ENCODE peak calls at places on chromosomes 16 and 17, in five cellular contexts. One of them, this sample, is unnamed. For H3K36me3, the result is how much of the 10 kb centered on the place peaks cover.

GRCh38 chr17:80877095-80877828 is 114.4 kb upstream of the CHMP6 start:
- DNase-seq in testis: no peak
- DNase-seq in transverse colon: peak
- DNase-seq in HepG2: no peak
- DNase-seq in tibial nerve: no peak
- DNase-seq in this sample: no peak

GRCh38 chr17:4326608-4327007 is 39.9 kb downstream of the UBE2G1 start:
- DNase-seq in testis: no peak
- DNase-seq in transverse colon: no peak
- DNase-seq in HepG2: no peak
- DNase-seq in tibial nerve: no peak
- DNase-seq in this sample: no peak

GRCh38 chr17:3915642-3916012 is 638 bp downstream of the P2RX1 start:
- DNase-seq in testis: no peak
- DNase-seq in transverse colon: no peak
- DNase-seq in HepG2: no peak
- DNase-seq in tibial nerve: no peak
- DNase-seq in this sample: no peak

GRCh38 chr16:19088341-19088916 is 21.0 kb downstream of the COQ7 start:
- DNase-seq in testis: no peak
- DNase-seq in transverse colon: no peak
- DNase-seq in HepG2: no peak
- DNase-seq in tibial nerve: no peak
- DNase-seq in this sample: no peak

GRCh38 chr17:35708149-35708548 is 23.3 kb upstream of the RASL10B start:
- DNase-seq in testis: no peak
- DNase-seq in transverse colon: no peak
- DNase-seq in HepG2: no peak
- DNase-seq in tibial nerve: no peak
- DNase-seq in this sample: no peak

GRCh38 chr17:42112552-42113176 is at the start of gene DHX58:
- DNase-seq in testis: peak
- DNase-seq in transverse colon: peak
- DNase-seq in HepG2: peak
- DNase-seq in tibial nerve: peak
- DNase-seq in this sample: no peak

GRCh38 chr17:66348605-66349165 is 46.3 kb downstream of the PRKCA start:
- DNase-seq in testis: no peak
- DNase-seq in transverse colon: peak
- DNase-seq in HepG2: peak
- DNase-seq in tibial nerve: no peak
- DNase-seq in this sample: peak

GRCh38 chr16:24915576-24915975 is 69.8 kb downstream of the SLC5A11 start:
- DNase-seq in testis: no peak
- DNase-seq in transverse colon: no peak
- DNase-seq in HepG2: no peak
- DNase-seq in tibial nerve: no peak
- DNase-seq in this sample: no peak

GRCh38 chr16:12583237-12583897 is 220.3 kb downstream of the CPPED1 start:
- DNase-seq in testis: no peak
- DNase-seq in transverse colon: no peak
- DNase-seq in HepG2: no peak
- DNase-seq in tibial nerve: no peak
- DNase-seq in this sample: no peak

GRCh38 chr16:85696761-85697160 is 8.0 kb upstream of the GINS2 start:
- DNase-seq in testis: no peak
- DNase-seq in transverse colon: no peak
- DNase-seq in HepG2: no peak
- DNase-seq in tibial nerve: no peak
- DNase-seq in this sample: no peak

GRCh38 chr17:57295526-57296023 is 39.3 kb downstream of the MSI2 start:
- DNase-seq in testis: no peak
- DNase-seq in transverse colon: no peak
- DNase-seq in HepG2: no peak
- DNase-seq in tibial nerve: no peak
- DNase-seq in this sample: peak

GRCh38 chr17:81959362-81960129 is 1.4 kb downstream of the NOTUM start:
- DNase-seq in testis: peak
- DNase-seq in transverse colon: peak
- DNase-seq in HepG2: peak
- DNase-seq in tibial nerve: peak
- DNase-seq in this sample: no peak

GRCh38 chr17:76995352-76996105 is 127.3 kb downstream of the MGAT5B start:
- DNase-seq in testis: no peak
- DNase-seq in transverse colon: no peak
- DNase-seq in HepG2: peak
- DNase-seq in tibial nerve: no peak
- DNase-seq in this sample: no peak

GRCh38 chr16:54873081-54873480 is 57.6 kb upstream of the IRX5 start:
- DNase-seq in testis: no peak
- DNase-seq in transverse colon: no peak
- DNase-seq in HepG2: no peak
- DNase-seq in tibial nerve: no peak
- DNase-seq in this sample: no peak

GRCh38 chr16:85416267-85417109 is 196.6 kb upstream of the GSE1 start:
- DNase-seq in testis: peak
- DNase-seq in transverse colon: peak
- DNase-seq in HepG2: peak
- DNase-seq in tibial nerve: no peak
- DNase-seq in this sample: peak

GRCh38 chr17:4043862-4044261 is 79.6 kb upstream of the ATP2A3 start:
- DNase-seq in testis: no peak
- DNase-seq in transverse colon: peak
- DNase-seq in HepG2: no peak
- DNase-seq in tibial nerve: no peak
- DNase-seq in this sample: no peak

GRCh38 chr17:61542027-61542426 is 49.0 kb downstream of the NACA2 start:
- DNase-seq in testis: no peak
- DNase-seq in transverse colon: no peak
- DNase-seq in HepG2: no peak
- DNase-seq in tibial nerve: no peak
- DNase-seq in this sample: no peak

GRCh38 chr17:12545877-12546513 is 119.7 kb upstream of the MYOCD start:
- DNase-seq in testis: peak
- DNase-seq in transverse colon: peak
- DNase-seq in HepG2: peak
- DNase-seq in tibial nerve: peak
- DNase-seq in this sample: peak

GRCh38 chr16:48366165-48367093 is 18.8 kb downstream of the SIAH1 start:
- DNase-seq in testis: no peak
- DNase-seq in transverse colon: peak
- DNase-seq in HepG2: peak
- DNase-seq in tibial nerve: peak
- DNase-seq in this sample: peak

GRCh38 chr17:76492989-76493501 is 8.2 kb downstream of the RHBDF2 start:
- DNase-seq in testis: peak
- DNase-seq in transverse colon: peak
- DNase-seq in HepG2: no peak
- DNase-seq in tibial nerve: peak
- DNase-seq in this sample: no peak

GRCh38 chr17:74453665-74454196 is 12.7 kb upstream of the CD300A start:
- DNase-seq in testis: peak
- DNase-seq in transverse colon: no peak
- DNase-seq in HepG2: no peak
- DNase-seq in tibial nerve: no peak
- DNase-seq in this sample: no peak

GRCh38 chr17:50264263-50265113 is 9.8 kb upstream of the TMEM92 start:
- DNase-seq in testis: peak
- DNase-seq in transverse colon: no peak
- DNase-seq in HepG2: no peak
- DNase-seq in tibial nerve: no peak
- DNase-seq in this sample: no peak

GRCh38 chr16:30527635-30528178 is 1.3 kb upstream of the ZNF768 start:
- DNase-seq in testis: no peak
- DNase-seq in transverse colon: peak
- DNase-seq in HepG2: no peak
- DNase-seq in tibial nerve: no peak
- DNase-seq in this sample: no peak

GRCh38 chr16:29862383-29862883 is 593 bp downstream of the CDIPT start:
- DNase-seq in testis: peak
- DNase-seq in transverse colon: peak
- DNase-seq in HepG2: no peak
- DNase-seq in tibial nerve: no peak
- DNase-seq in this sample: no peak

GRCh38 chr17:55605705-55606104 is 94.5 kb upstream of the SMIM36 start:
- DNase-seq in testis: no peak
- DNase-seq in transverse colon: no peak
- DNase-seq in HepG2: no peak
- DNase-seq in tibial nerve: no peak
- DNase-seq in this sample: no peak

GRCh38 chr17:35373984-35374765 is 754 bp upstream of the SLFN11 start:
- DNase-seq in testis: peak
- DNase-seq in transverse colon: peak
- DNase-seq in HepG2: no peak
- DNase-seq in tibial nerve: peak
- DNase-seq in this sample: no peak

GRCh38 chr16:88376835-88377726 is 5.7 kb upstream of the ZNF469 start:
- DNase-seq in testis: peak
- DNase-seq in transverse colon: no peak
- DNase-seq in HepG2: no peak
- DNase-seq in tibial nerve: no peak
- DNase-seq in this sample: no peak

GRCh38 chr17:82385559-82386255 is 14.1 kb downstream of the UTS2R start:
- DNase-seq in testis: no peak
- DNase-seq in transverse colon: no peak
- DNase-seq in HepG2: no peak
- DNase-seq in tibial nerve: no peak
- DNase-seq in this sample: no peak

GRCh38 chr17:6326483-6326882 is 108.4 kb downstream of the AIPL1 start:
- DNase-seq in testis: no peak
- DNase-seq in transverse colon: no peak
- DNase-seq in HepG2: no peak
- DNase-seq in tibial nerve: no peak
- DNase-seq in this sample: no peak
- H3K36me3 ChIP-seq in testis: under half
- H3K36me3 ChIP-seq in transverse colon: under half
- H3K36me3 ChIP-seq in HepG2: under half
- H3K36me3 ChIP-seq in tibial nerve: under half
- H3K36me3 ChIP-seq in this sample: under half

DNA sequence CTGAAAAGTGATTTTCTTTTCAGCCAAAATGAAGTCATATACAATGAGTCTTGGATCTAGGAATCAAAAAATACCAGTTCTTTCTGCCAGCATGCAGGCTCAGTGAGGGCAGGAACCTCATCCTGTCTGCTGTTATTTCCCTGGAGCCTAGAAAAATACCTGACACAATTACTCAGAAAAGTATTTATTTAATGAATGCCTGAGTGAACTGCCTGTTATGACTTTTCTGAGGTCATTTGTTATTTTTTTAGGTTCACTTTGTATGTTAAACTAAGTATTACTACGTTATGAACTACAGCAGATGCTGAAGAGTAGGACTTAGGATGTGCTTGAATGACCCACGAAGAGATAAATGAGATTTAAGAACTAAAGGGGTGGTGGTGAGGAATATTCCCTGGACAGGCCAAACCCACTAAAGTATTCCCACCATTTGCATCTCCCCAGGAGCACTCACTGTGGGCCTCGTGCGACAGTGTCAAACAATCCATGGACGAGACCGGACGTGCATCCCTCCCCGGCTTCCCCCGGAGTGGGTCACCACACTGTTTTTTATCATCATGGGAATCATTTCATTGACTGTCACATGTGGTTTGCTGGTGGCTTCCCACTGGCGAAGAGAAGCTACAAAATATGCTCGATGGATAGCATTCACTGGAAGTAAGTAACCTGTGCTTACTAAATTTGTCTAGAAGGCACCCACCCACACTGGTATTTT is 17.1 kb upstream of the VWA3A start:
- DNase-seq in testis: no peak
- DNase-seq in transverse colon: no peak
- DNase-seq in HepG2: no peak
- DNase-seq in tibial nerve: no peak
- DNase-seq in this sample: no peak
- TF ChIP-seq POLR2A in testis: no peak
- TF ChIP-seq POLR2A in transverse colon: no peak
- TF ChIP-seq POLR2A in HepG2: no peak
- TF ChIP-seq POLR2A in tibial nerve: no peak
- TF ChIP-seq POLR2A in this sample: no peak

GRCh38 chr16:69847643-69848042 is 85.5 kb downstream of the WWP2 start:
- DNase-seq in testis: no peak
- DNase-seq in transverse colon: no peak
- DNase-seq in HepG2: no peak
- DNase-seq in tibial nerve: no peak
- DNase-seq in this sample: no peak

GRCh38 chr16:69845181-69845580 is 83.0 kb downstream of the WWP2 start:
- DNase-seq in testis: no peak
- DNase-seq in transverse colon: no peak
- DNase-seq in HepG2: peak
- DNase-seq in tibial nerve: no peak
- DNase-seq in this sample: no peak

GRCh38 chr16:69840975-69841374 is 78.8 kb downstream of the WWP2 start:
- DNase-seq in testis: no peak
- DNase-seq in transverse colon: peak
- DNase-seq in HepG2: no peak
- DNase-seq in tibial nerve: no peak
- DNase-seq in this sample: no peak

GRCh38 chr16:69848635-69849545 is 86.8 kb downstream of the WWP2 start:
- DNase-seq in testis: peak
- DNase-seq in transverse colon: peak
- DNase-seq in HepG2: no peak
- DNase-seq in tibial nerve: peak
- DNase-seq in this sample: no peak

GRCh38 chr16:69844441-69844840 is 82.3 kb downstream of the WWP2 start:
- DNase-seq in testis: no peak
- DNase-seq in transverse colon: no peak
- DNase-seq in HepG2: no peak
- DNase-seq in tibial nerve: no peak
- DNase-seq in this sample: no peak
- H3K36me3 ChIP-seq in testis: under half
- H3K36me3 ChIP-seq in transverse colon: under half
- H3K36me3 ChIP-seq in HepG2: under half
- H3K36me3 ChIP-seq in tibial nerve: under half
- H3K36me3 ChIP-seq in this sample: under half

DNA sequence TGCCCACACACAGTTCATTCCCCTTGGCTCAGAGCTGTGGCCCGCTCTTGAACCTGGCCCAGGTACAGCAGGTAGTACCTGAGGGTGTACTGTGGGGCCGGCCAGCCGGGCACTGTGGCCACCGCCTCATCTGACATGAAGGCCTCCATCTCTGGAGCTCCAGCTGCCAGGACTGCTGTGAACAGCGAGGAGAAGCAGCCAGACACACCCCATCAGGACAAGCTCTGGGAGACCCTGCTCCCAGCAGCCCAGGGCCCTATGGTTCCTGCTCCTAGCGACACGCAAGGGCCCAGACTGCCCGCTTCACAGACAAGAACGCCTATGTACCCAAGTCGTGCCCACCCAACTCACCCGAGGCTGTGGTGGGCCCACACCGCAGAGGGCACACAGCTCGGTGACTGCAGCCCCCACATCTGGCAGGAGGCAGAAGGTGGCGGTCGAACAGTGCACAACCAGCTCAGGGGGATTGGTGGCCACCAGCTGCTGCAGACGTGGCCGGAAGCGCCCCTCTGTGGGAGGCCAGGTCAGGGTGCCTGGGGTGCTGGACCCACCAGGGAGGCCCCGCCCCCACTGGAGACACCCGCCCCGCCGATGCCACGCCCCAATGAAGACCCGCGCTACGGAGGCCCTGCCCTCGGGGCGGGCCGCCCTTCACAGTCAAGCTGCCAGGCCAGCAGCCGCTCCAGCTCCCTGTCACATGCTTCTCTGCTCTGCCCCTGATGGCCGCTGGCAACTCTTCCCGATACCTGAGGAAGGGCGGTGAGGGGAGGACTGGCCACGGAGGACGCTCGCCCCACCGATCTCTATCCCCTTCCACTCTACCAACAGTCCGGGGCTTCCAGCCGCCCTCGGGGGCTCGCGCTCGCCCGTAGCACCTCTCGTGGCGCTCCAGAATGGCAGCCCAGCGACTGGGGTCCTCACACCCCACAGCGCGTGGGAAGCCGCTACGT is 1.1 kb upstream of the STUB1 start:
- DNase-seq in testis: peak
- DNase-seq in transverse colon: peak
- DNase-seq in HepG2: peak
- DNase-seq in tibial nerve: no peak
- DNase-seq in this sample: no peak
- TF ChIP-seq POLR2A in testis: no peak
- TF ChIP-seq POLR2A in transverse colon: peak
- TF ChIP-seq POLR2A in HepG2: peak
- TF ChIP-seq POLR2A in tibial nerve: peak
- TF ChIP-seq POLR2A in this sample: no peak